ENCODE peak calls at places on chromosomes 6 and 20, in seven cellular contexts. G, Y, O, L, N, B and F are unnamed samples.

GRCh38 chr6:6176829-6177228 is 143.6 kb downstream of the F13A1 start:
- DNase-seq in G (no peak), Y (no peak), O (no peak), L (no peak), N (no peak), B (no peak), F (no peak)

GRCh38 chr6:12012231-12012565 is at the start of gene HIVEP1:
- DNase-seq in G (peak), Y (no peak), O (no peak), L (peak), N (peak), B (no peak), F (peak)

GRCh38 chr6:27592107-27592480 is 119.2 kb upstream of the ZNF184 start:
- DNase-seq in G (no peak), Y (peak), O (no peak), L (no peak), N (no peak), B (no peak), F (no peak)

GRCh38 chr6:122838060-122838780 is 49.2 kb downstream of the SMPDL3A start:
- DNase-seq in G (no peak), Y (peak), O (no peak), L (no peak), N (peak), B (no peak), F (no peak)

GRCh38 chr6:41780623-41781301 is at the start of gene PRICKLE4:
- DNase-seq in G (peak), Y (no peak), O (no peak), L (peak), N (no peak), B (peak), F (peak)

GRCh38 chr6:92114091-92114490 is 1305.3 kb downstream of the EPHA7 start:
- DNase-seq in G (no peak), Y (peak), O (no peak), L (no peak), N (no peak), B (no peak), F (no peak)

GRCh38 chr20:31569163-31570020 is 35.7 kb upstream of the ID1 start:
- DNase-seq in G (peak), Y (peak), O (no peak), L (no peak), N (peak), B (peak), F (peak)

GRCh38 chr20:7792131-7792869 is 148.0 kb downstream of the HAO1 start:
- DNase-seq in G (no peak), Y (peak), O (no peak), L (no peak), N (no peak), B (no peak), F (no peak)

GRCh38 chr6:4352731-4353130 is 217.4 kb upstream of the ECI2 start:
- DNase-seq in G (no peak), Y (no peak), O (no peak), L (no peak), N (peak), B (no peak), F (peak)

GRCh38 chr6:12567682-12568081 is 148.9 kb upstream of the PHACTR1 start:
- DNase-seq in G (no peak), Y (no peak), O (no peak), L (no peak), N (no peak), B (no peak), F (no peak)

GRCh38 chr6:156461647-156462046 is 315.5 kb upstream of the ARID1B start:
- DNase-seq in G (no peak), Y (no peak), O (no peak), L (no peak), N (no peak), B (no peak), F (no peak)

GRCh38 chr20:37575884-37576283 is 48.2 kb upstream of the BLCAP start:
- DNase-seq in G (no peak), Y (no peak), O (no peak), L (no peak), N (no peak), B (no peak), F (no peak)

GRCh38 chr6:2188397-2188796 is 57.0 kb downstream of the GMDS start:
- DNase-seq in G (no peak), Y (no peak), O (no peak), L (no peak), N (no peak), B (no peak), F (no peak)

GRCh38 chr20:49685809-49686208 is 27.9 kb downstream of the B4GALT5 start:
- DNase-seq in G (no peak), Y (peak), O (no peak), L (no peak), N (peak), B (no peak), F (no peak)

GRCh38 chr6:11241793-11242201 is 9.3 kb upstream of the NEDD9 start:
- DNase-seq in G (peak), Y (peak), O (no peak), L (peak), N (no peak), B (peak), F (peak)

GRCh38 chr6:159899994-159900745 is 9.4 kb downstream of the MAS1 start:
- DNase-seq in G (no peak), Y (peak), O (peak), L (no peak), N (peak), B (no peak), F (no peak)